ENCODE peak calls at places on chromosomes 2 and 18, in seven cellular contexts. K is gastrocnemius medialis, Y is PC-3, V is mammary epithelial cell, J is neuronal stem cell, W is stomach, U is suprapubic skin. M is an unnamed sample.

GRCh38 chr2:1627628-1628371 is 116.5 kb downstream of the PXDN start:
- DNase-seq in J (no peak), V (no peak), K (no peak), Y (no peak), W (no peak), U (peak; percentile 39), M (no peak)

GRCh38 chr2:233953106-233953801 is 36.1 kb downstream of the TRPM8 start:
- DNase-seq in J (no peak), U (no peak), W (no peak), V (no peak), Y (no peak), K (no peak), M (no peak)

GRCh38 chr2:138193416-138194213 is 229.3 kb downstream of the HNMT start:
- DNase-seq in Y (no peak), J (no peak), K (no peak), U (no peak), W (no peak), V (no peak), M (no peak)

GRCh38 chr2:159982842-159983785 is 79.3 kb downstream of the PLA2R1 start:
- DNase-seq in K (no peak), V (no peak), Y (no peak), W (no peak), U (no peak), J (no peak), M (no peak)

GRCh38 chr18:27704721-27705361 is 472.1 kb downstream of the CDH2 start:
- DNase-seq in U (no peak), V (no peak), Y (no peak), J (no peak), K (no peak), W (no peak), M (no peak)

GRCh38 chr2:144331652-144332355 is 188.1 kb downstream of the ZEB2 start:
- DNase-seq in J (peak; percentile 82), K (peak; percentile 64), V (no peak), W (no peak), Y (no peak), U (peak; percentile 87), M (peak; percentile 14)

GRCh38 chr2:161416633-161417427 is 733 bp downstream of the TBR1 start:
- DNase-seq in J (peak; percentile 29), W (no peak), K (no peak), Y (no peak), V (no peak), U (no peak), M (no peak)

GRCh38 chr2:64062840-64063239 is 43.6 kb upstream of the VPS54 start:
- DNase-seq in U (no peak), K (no peak), Y (peak; percentile 70), W (no peak), V (peak; percentile 91), J (no peak), M (no peak)

GRCh38 chr2:25279091-25279651 is 62.6 kb downstream of the DNMT3A start:
- DNase-seq in J (no peak), V (peak; percentile 85), K (peak; percentile 82), W (peak; percentile 35), U (peak; percentile 85), Y (no peak), M (no peak)

GRCh38 chr2:19675856-19676460 is 225.8 kb downstream of the TTC32 start:
- DNase-seq in Y (peak; percentile 39), V (peak; percentile 54), W (no peak), U (no peak), J (no peak), K (no peak), M (no peak)

GRCh38 chr18:51074605-51075004 is 44.6 kb downstream of the SMAD4 start:
- DNase-seq in J (no peak), Y (no peak), U (no peak), W (no peak), V (no peak), K (no peak), M (no peak)

GRCh38 chr2:77007668-77008067 is 514.5 kb downstream of the LRRTM4 start:
- DNase-seq in V (no peak), J (no peak), W (no peak), U (no peak), K (no peak), Y (no peak), M (no peak)

GRCh38 chr2:46461716-46462171 is 17.6 kb upstream of the TMEM247 start:
- DNase-seq in U (no peak), K (no peak), J (no peak), Y (no peak), W (no peak), V (no peak), M (no peak)

GRCh38 chr18:44509048-44509447 is 171.6 kb upstream of the SETBP1 start:
- DNase-seq in W (no peak), J (no peak), U (no peak), Y (no peak), V (no peak), K (no peak), M (no peak)

GRCh38 chr2:36507408-36507812 is 90.6 kb downstream of the FEZ2 start:
- DNase-seq in J (peak; percentile 31), Y (peak; percentile 78), V (peak; percentile 35), U (no peak), K (no peak), W (peak; percentile 48), M (no peak)

GRCh38 chr18:12686100-12686499 is 16.4 kb downstream of the CEP76 start:
- DNase-seq in J (no peak), Y (peak; percentile 57), W (no peak), K (no peak), V (peak; percentile 20), U (no peak), M (no peak)

GRCh38 chr18:14974576-14974975 is 226.6 kb downstream of the ANKRD30B start:
- DNase-seq in U (no peak), Y (peak; percentile 95), V (peak; percentile 75), W (no peak), J (no peak), K (no peak), M (no peak)

GRCh38 chr2:79040967-79041582 is 15.6 kb downstream of the REG3G start:
- DNase-seq in Y (peak; percentile 12), W (no peak), J (peak; percentile 14), K (no peak), U (no peak), V (no peak), M (no peak)

GRCh38 chr2:6017887-6018286 is 325.7 kb downstream of the SOX11 start:
- DNase-seq in J (no peak), U (no peak), W (no peak), K (no peak), V (no peak), Y (no peak), M (no peak)

GRCh38 chr2:154425999-154426398 is 272.5 kb upstream of the KCNJ3 start:
- DNase-seq in J (no peak), K (no peak), Y (no peak), W (peak; percentile 67), V (peak; percentile 1), U (no peak), M (no peak)

GRCh38 chr2:285506-285905 is 2.4 kb downstream of the ALKAL2 start:
- DNase-seq in V (no peak), Y (peak; percentile 25), K (no peak), J (no peak), U (no peak), W (no peak), M (no peak)

DNA sequence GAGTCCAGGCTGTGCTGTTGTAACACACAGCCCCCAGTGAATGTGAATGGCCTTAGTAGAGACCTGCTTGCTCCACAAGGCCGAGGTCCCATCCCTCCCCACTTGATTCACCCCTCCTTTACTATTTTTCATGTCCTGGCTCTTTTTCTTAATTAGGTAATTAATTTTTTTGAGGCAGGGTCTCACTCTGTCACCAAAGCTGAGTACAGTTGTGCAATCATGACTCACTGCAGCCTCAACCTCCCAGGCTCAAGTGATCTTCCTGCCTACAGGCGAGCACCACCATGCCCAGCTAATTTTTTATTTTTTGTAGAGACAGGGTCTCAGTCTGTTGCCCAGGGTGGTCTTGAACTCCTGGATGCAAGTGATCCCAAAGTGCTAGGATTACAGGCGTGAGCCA is 19.3 kb downstream of the FBLN7 start:
- DNase-seq in W (no peak), U (no peak), J (no peak), V (no peak), Y (no peak), K (no peak), M (no peak)
- H3K4me1 ChIP-seq in W (peaks cover 10% of the 10 kb centered on the region), U (peaks cover 5% of the 10 kb centered on the region), J (no peaks in the 10 kb centered on the region), V (peaks cover 6% of the 10 kb centered on the region), Y (no peaks in the 10 kb centered on the region), K (no peaks in the 10 kb centered on the region), M (no peaks in the 10 kb centered on the region)

GRCh38 chr2:152428800-152429637 is 94.0 kb downstream of the FMNL2 start:
- DNase-seq in J (no peak), K (no peak), W (no peak), V (no peak), U (no peak), Y (no peak), M (no peak)

GRCh38 chr2:152427902-152428301 is 92.9 kb downstream of the FMNL2 start:
- DNase-seq in Y (no peak), J (no peak), V (no peak), U (no peak), K (no peak), W (no peak), M (no peak)

GRCh38 chr2:152425765-152426710 is 91.1 kb downstream of the FMNL2 start:
- DNase-seq in J (no peak), V (no peak), U (no peak), K (no peak), Y (no peak), W (no peak), M (no peak)

GRCh38 chr2:152423684-152424083 is 88.7 kb downstream of the FMNL2 start:
- DNase-seq in Y (no peak), V (no peak), W (no peak), K (no peak), J (no peak), U (no peak), M (no peak)

DNA sequence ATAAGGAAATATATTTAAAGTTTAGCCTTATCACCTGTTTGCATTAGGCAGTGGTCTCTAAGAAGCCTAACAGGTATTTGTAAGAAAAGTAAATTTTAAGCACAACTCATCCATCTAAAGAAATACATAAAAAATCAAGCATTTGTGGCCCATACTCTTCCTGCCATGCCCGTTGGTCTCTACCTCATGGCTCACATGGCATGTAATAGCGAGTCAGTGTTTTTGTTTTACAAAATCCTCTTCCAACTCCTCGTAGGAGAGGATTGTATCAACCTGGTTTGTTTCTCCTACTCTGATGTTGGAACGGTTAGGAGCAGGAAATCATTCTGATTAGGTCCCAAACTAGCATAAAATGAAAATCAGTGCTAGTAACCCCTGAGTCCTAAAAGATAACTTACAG is 91.8 kb downstream of the FMNL2 start:
- DNase-seq in K (no peak), W (no peak), U (no peak), V (peak; percentile 60), J (no peak), Y (peak; percentile 30), M (no peak)
- H3K4me1 ChIP-seq in K (peaks cover 57% of the 10 kb centered on the region), W (peaks cover 24% of the 10 kb centered on the region), U (peaks cover 20% of the 10 kb centered on the region), V (peaks cover 27% of the 10 kb centered on the region), J (peaks cover 10% of the 10 kb centered on the region), Y (peaks cover 14% of the 10 kb centered on the region), M (peaks cover 16% of the 10 kb centered on the region)

GRCh38 chr2:105754011-105754410 is 9.3 kb downstream of the NCK2 start:
- DNase-seq in J (no peak), V (no peak), W (no peak), K (no peak), U (no peak), Y (no peak), M (no peak)
- H3K4me1 ChIP-seq in J (no peaks in the 10 kb centered on the region), V (peaks cover 11% of the 10 kb centered on the region), W (peaks cover 74% of the 10 kb centered on the region), K (peaks cover 65% of the 10 kb centered on the region), U (peaks cover 47% of the 10 kb centered on the region), Y (no peaks in the 10 kb centered on the region), M (peaks cover 51% of the 10 kb centered on the region)

DNA sequence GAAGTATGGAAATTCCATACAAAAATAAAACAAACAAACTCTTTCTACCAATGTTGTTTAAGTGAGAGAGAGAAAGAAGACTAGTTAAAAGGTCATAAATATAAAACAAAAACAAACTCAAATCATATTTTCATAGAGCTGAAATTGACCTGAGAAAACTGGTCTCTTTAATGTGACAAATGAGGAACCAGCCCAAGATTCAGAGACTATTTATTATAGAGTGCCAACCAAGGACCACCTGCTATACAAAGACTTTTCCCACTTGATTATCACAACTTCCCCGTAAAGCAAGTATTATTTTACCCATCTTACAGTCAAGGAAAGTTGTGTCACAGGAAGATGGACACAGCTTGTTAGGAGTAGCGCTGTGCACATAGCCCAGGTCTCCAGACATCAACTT is 13.3 kb downstream of the ANKRD44 start:
- DNase-seq in W (no peak), J (no peak), K (no peak), V (no peak), Y (no peak), U (no peak), M (no peak)
- H3K4me1 ChIP-seq in W (peaks cover 52% of the 10 kb centered on the region), J (no peaks in the 10 kb centered on the region), K (peaks cover 7% of the 10 kb centered on the region), V (peaks cover 12% of the 10 kb centered on the region), Y (peaks cover 16% of the 10 kb centered on the region), U (peaks cover 11% of the 10 kb centered on the region), M (peaks cover 32% of the 10 kb centered on the region)